ENCODE peak calls at places on chromosomes 13 and 19, in ten cellular contexts. M is H1, P is HCT116, O is vagina, S is breast epithelium, W is K562, N is spleen, D is upper lobe of left lung, G is transverse colon, X is GM23338. F is an unnamed sample.
A peak's percentile ranks its signal among the peaks of the same experiment; 100 is the strongest.

GRCh38 chr13:108850706-108851105 is 221.3 kb downstream of the MYO16 start:
- DNase-seq in M (no peak), P (no peak), O (no peak), S (no peak), W (no peak), N (no peak), D (no peak), G (no peak), X (no peak), F (no peak)

GRCh38 chr19:12788682-12789097 is 2.6 kb upstream of the JUNB start:
- DNase-seq in M (no peak), P (no peak), O (no peak), S (no peak), W (no peak), N (peak; percentile 92), D (peak; percentile 90), G (peak; percentile 89), X (peak; percentile 72), F (no peak)

GRCh38 chr19:36151144-36152051 is 849 bp downstream of the COX7A1 start:
- DNase-seq in M (no peak), P (no peak), O (no peak), S (no peak), W (no peak), N (peak; percentile 81), D (no peak), G (no peak), X (peak; percentile 89), F (no peak)

GRCh38 chr13:113528101-113528797 is 37.7 kb upstream of the DCUN1D2 start:
- DNase-seq in M (no peak), P (no peak), O (no peak), S (peak; percentile 37), W (no peak), N (peak; percentile 73), D (no peak), G (no peak), X (no peak), F (no peak)

GRCh38 chr13:43446126-43446525 is 340.6 kb downstream of the ENOX1 start:
- DNase-seq in M (no peak), P (no peak), O (no peak), S (no peak), W (no peak), N (no peak), D (no peak), G (no peak), X (no peak), F (no peak)

GRCh38 chr13:22801402-22802003 is 379.3 kb upstream of the SGCG start:
- DNase-seq in M (no peak), P (no peak), O (no peak), S (no peak), W (no peak), N (no peak), D (no peak), G (no peak), X (peak; percentile 56), F (no peak)

GRCh38 chr13:46373623-46374022 is 13.4 kb downstream of the RUBCNL start:
- DNase-seq in M (no peak), P (no peak), O (no peak), S (no peak), W (no peak), N (no peak), D (no peak), G (peak; percentile 51), X (no peak), F (no peak)

GRCh38 chr13:51331354-51331861 is 8.1 kb upstream of the SERPINE3 start:
- DNase-seq in M (peak; percentile 39), P (no peak), O (no peak), S (no peak), W (no peak), N (no peak), D (no peak), G (no peak), X (no peak), F (no peak)

GRCh38 chr13:35690546-35690945 is 214.1 kb upstream of the MAB21L1 start:
- DNase-seq in M (no peak), P (no peak), O (no peak), S (no peak), W (no peak), N (no peak), D (no peak), G (no peak), X (no peak), F (no peak)

GRCh38 chr13:70297219-70297618 is 189.0 kb upstream of the KLHL1 start:
- DNase-seq in M (no peak), P (no peak), O (no peak), S (no peak), W (no peak), N (peak; percentile 65), D (no peak), G (no peak), X (no peak), F (no peak)

GRCh38 chr19:15110418-15110815 is 3.2 kb downstream of the SYDE1 start:
- DNase-seq in M (no peak), P (no peak), O (no peak), S (no peak), W (no peak), N (no peak), D (no peak), G (no peak), X (no peak), F (no peak)

GRCh38 chr13:52925775-52926285 is 77.4 kb upstream of the PCDH8 start:
- DNase-seq in M (no peak), P (no peak), O (no peak), S (no peak), W (no peak), N (no peak), D (no peak), G (no peak), X (no peak), F (no peak)

GRCh38 chr13:44048326-44048725 is 168.6 kb downstream of the LACC1 start:
- DNase-seq in M (no peak), P (no peak), O (no peak), S (no peak), W (no peak), N (no peak), D (no peak), G (no peak), X (no peak), F (no peak)

GRCh38 chr13:59061621-59062020 is 1102.1 kb downstream of the DIAPH3 start:
- DNase-seq in M (no peak), P (no peak), O (no peak), S (no peak), W (no peak), N (no peak), D (no peak), G (no peak), X (no peak), F (no peak)

GRCh38 chr13:78599911-78600310 is 3.4 kb downstream of the POU4F1 start:
- DNase-seq in M (no peak), P (no peak), O (no peak), S (no peak), W (no peak), N (no peak), D (no peak), G (no peak), X (no peak), F (no peak)

GRCh38 chr19:35549174-35549788 is 3.9 kb downstream of the TMEM147 start:
- DNase-seq in M (peak; percentile 75), P (peak; percentile 34), O (no peak), S (no peak), W (peak; percentile 65), N (no peak), D (peak; percentile 55), G (peak; percentile 56), X (peak; percentile 98), F (peak; percentile 33)

GRCh38 chr19:44958090-44958489 is 2.9 kb downstream of the CLPTM1 start:
- DNase-seq in M (no peak), P (no peak), O (no peak), S (no peak), W (no peak), N (no peak), D (no peak), G (no peak), X (no peak), F (no peak)

GRCh38 chr13:48626077-48626449 is 27.7 kb upstream of the CYSLTR2 start:
- DNase-seq in M (no peak), P (no peak), O (peak; percentile 25), S (no peak), W (no peak), N (no peak), D (no peak), G (no peak), X (no peak), F (no peak)

GRCh38 chr13:99120751-99121150 is 79.9 kb upstream of the UBAC2 start:
- DNase-seq in M (no peak), P (no peak), O (no peak), S (no peak), W (no peak), N (no peak), D (no peak), G (no peak), X (peak; percentile 21), F (no peak)

GRCh38 chr19:2579678-2580280 is 103.9 kb downstream of the GADD45B start:
- DNase-seq in M (no peak), P (no peak), O (no peak), S (no peak), W (no peak), N (peak; percentile 47), D (no peak), G (no peak), X (no peak), F (no peak)
- H3K27ac ChIP-seq in M (no peak overlapping the region), P (peak overlapping the region; percentile 59), O (peak overlapping the region; percentile 79), S (peak overlapping the region; percentile 87), W (no peak overlapping the region), N (no peak overlapping the region), D (peak overlapping the region; percentile 89), G (peak overlapping the region; percentile 87), X (peak overlapping the region; percentile 94), F (peak overlapping the region; percentile 95)

DNA sequence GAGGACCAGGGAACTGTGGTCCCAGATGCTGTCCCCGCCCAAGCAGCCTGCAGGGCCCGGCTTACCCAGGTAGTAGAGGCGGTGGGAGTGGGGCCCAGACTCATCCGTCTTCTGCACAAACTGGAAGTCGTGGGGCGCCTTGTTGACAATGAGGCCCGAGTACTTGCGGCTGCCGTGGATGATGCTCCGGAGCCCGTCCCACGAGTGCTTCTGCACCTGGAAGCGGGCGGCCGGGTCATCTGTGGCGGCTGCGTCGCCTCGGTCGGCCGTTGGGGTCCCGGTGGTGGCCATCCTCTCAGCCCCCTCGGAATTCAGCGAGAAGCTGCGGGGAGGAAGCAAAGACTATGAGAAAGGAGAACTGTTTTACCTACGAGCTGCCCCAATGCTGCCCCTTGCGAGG is 9.6 kb downstream of the DPP9 start:
- DNase-seq in M (no peak), P (no peak), O (no peak), S (no peak), W (no peak), N (no peak), D (no peak), G (no peak), X (no peak), F (no peak)
- TF ChIP-seq POLR2AphosphoS5 in M (no peak), P (no peak), O (no peak), S (no peak), W (no peak), N (no peak), D (no peak), G (no peak), X (no peak), F (no peak)

GRCh38 chr19:48568345-48568886 is 16.4 kb downstream of the SULT2B1 start:
- DNase-seq in M (peak; percentile 68), P (peak; percentile 83), O (no peak), S (peak; percentile 85), W (peak; percentile 60), N (no peak), D (peak; percentile 92), G (peak; percentile 73), X (peak; percentile 65), F (no peak)
- H3K27ac ChIP-seq in M (no peak overlapping the region), P (peak overlapping the region; percentile 96), O (peak overlapping the region; percentile 52), S (peak overlapping the region; percentile 69), W (no peak overlapping the region), N (no peak overlapping the region), D (peak overlapping the region; percentile 80), G (peak overlapping the region; percentile 64), X (no peak overlapping the region), F (peak overlapping the region; percentile 82)

GRCh38 chr19:11551603-11552235 is 7.3 kb downstream of the ELOF1 start:
- DNase-seq in M (peak; percentile 83), P (no peak), O (no peak), S (no peak), W (peak; percentile 62), N (no peak), D (no peak), G (peak; percentile 26), X (peak; percentile 85), F (no peak)
- TF ChIP-seq POLR2AphosphoS5 in M (peak; percentile 66), P (no peak), O (peak; percentile 41), S (no peak), W (no peak), N (peak; percentile 25), D (no peak), G (no peak), X (peak; percentile 16), F (no peak)